ENCODE peak calls at places on chromosomes 7 and 10, in ten cellular contexts. B is A549; C is astrocyte of the cerebellum; S is left ventricle myocardium inferior; Q is fibroblast of lung; D is Peyer's patch; F is lung; G is ovary; N is IMR-90; M is CD8-positive, alpha-beta T cell. Y is an unnamed sample.
A peak's percentile ranks its signal among the peaks of the same experiment; 100 is the strongest.

GRCh38 chr7:38102486-38102885 is 75.6 kb upstream of the STARD3NL start:
- DNase-seq in N (peak; percentile 1), F (no peak), M (no peak), G (no peak), S (no peak), C (peak; percentile 94), Q (peak; percentile 83), B (no peak), D (no peak), Y (peak; percentile 6)

GRCh38 chr7:64872809-64873500 is 30.1 kb upstream of the ZNF273 start:
- DNase-seq in G (no peak), S (no peak), M (no peak), Q (no peak), N (no peak), D (no peak), F (peak; percentile 26), C (no peak), B (no peak), Y (no peak)

GRCh38 chr10:97204826-97205679 is 19.3 kb upstream of the SLIT1 start:
- DNase-seq in M (no peak), Q (no peak), D (no peak), C (no peak), F (no peak), N (no peak), S (no peak), G (no peak), B (no peak), Y (no peak)

GRCh38 chr10:124324856-124325657 is 93.7 kb downstream of the OAT start:
- DNase-seq in Q (peak; percentile 9), B (no peak), C (no peak), M (no peak), N (no peak), D (no peak), G (no peak), F (no peak), S (no peak), Y (no peak)

GRCh38 chr7:29194206-29194593 is 375 bp upstream of the CHN2 start:
- DNase-seq in S (peak; percentile 15), G (peak; percentile 27), F (no peak), B (no peak), M (no peak), D (no peak), N (no peak), Q (peak; percentile 5), C (no peak), Y (peak; percentile 7)

GRCh38 chr7:4138866-4139265 is 543.2 kb upstream of the FOXK1 start:
- DNase-seq in N (no peak), C (no peak), B (no peak), D (no peak), F (no peak), Q (no peak), S (no peak), M (no peak), G (no peak), Y (no peak)

GRCh38 chr10:29858352-29859267 is 200.8 kb downstream of the JCAD start:
- DNase-seq in M (no peak), F (peak; percentile 64), B (peak; percentile 70), D (no peak), N (peak; percentile 82), Q (peak; percentile 85), G (peak; percentile 69), S (peak; percentile 65), C (no peak), Y (peak; percentile 77)

GRCh38 chr7:112550468-112551060 is 69.8 kb downstream of the LSMEM1 start:
- DNase-seq in G (no peak), M (no peak), N (peak; percentile 71), D (no peak), F (no peak), Q (peak; percentile 52), C (peak; percentile 69), B (peak; percentile 34), S (no peak), Y (peak; percentile 82)

GRCh38 chr7:149125864-149126661 is at the start of gene ZNF425:
- DNase-seq in S (peak; percentile 91), N (peak; percentile 86), C (peak; percentile 78), G (peak; percentile 95), F (peak; percentile 92), M (peak; percentile 94), B (peak; percentile 89), Q (peak; percentile 87), D (peak; percentile 85), Y (peak; percentile 95)

GRCh38 chr7:7934127-7934526 is 34.5 kb upstream of the GLCCI1 start:
- DNase-seq in F (no peak), C (no peak), D (no peak), B (no peak), Q (no peak), N (no peak), S (no peak), G (no peak), M (no peak), Y (no peak)

GRCh38 chr10:87875929-87876571 is 12.6 kb downstream of the PTEN start:
- DNase-seq in Q (no peak), D (no peak), G (no peak), N (no peak), S (no peak), B (no peak), F (no peak), C (no peak), M (no peak), Y (no peak)
- H3K4me3 ChIP-seq in Q (no peak overlapping the region), D (no peak overlapping the region), G (no peak overlapping the region), N (no peak overlapping the region), S (peak overlapping the region; percentile 19), B (no peak overlapping the region), F (no peak overlapping the region), C (no peak overlapping the region), M (no peak overlapping the region), Y (no peak overlapping the region)

GRCh38 chr10:85611093-85611740 is 755.4 kb downstream of the GRID1 start:
- DNase-seq in C (no peak), M (no peak), S (no peak), Q (no peak), G (no peak), F (no peak), N (no peak), D (no peak), B (no peak), Y (no peak)

GRCh38 chr10:85612378-85612775 is 754.2 kb downstream of the GRID1 start:
- DNase-seq in S (no peak), G (no peak), F (no peak), C (no peak), N (no peak), M (no peak), B (no peak), D (peak; percentile 27), Q (no peak), Y (no peak)

GRCh38 chr10:85613391-85613790 is 753.2 kb downstream of the GRID1 start:
- DNase-seq in D (no peak), S (no peak), B (no peak), G (no peak), M (no peak), Q (no peak), N (no peak), F (no peak), C (no peak), Y (no peak)

GRCh38 chr10:85611746-85612377 is 754.7 kb downstream of the GRID1 start:
- DNase-seq in S (no peak), G (no peak), Q (no peak), N (no peak), D (no peak), B (no peak), C (no peak), M (no peak), F (no peak), Y (no peak)

DNA sequence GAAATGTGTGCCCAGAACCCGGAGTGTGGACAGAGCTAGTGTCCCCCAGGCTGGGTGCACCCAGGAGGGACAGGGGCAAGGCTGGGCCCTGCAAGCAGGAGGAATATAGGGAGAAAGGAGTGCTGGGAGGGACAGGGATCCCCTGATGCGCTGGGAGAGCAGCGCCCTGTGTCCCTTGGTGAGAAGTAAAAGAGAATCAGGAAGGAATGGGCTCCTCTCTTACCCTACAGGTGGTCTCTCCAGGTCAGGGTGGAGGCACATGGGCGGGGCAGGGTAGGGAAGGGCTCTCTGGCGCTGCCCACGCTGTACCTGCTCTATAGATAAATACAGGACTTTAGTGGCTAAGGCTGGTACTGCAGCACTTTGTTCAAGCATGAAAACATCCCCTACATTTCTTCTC is 753.8 kb downstream of the GRID1 start:
- DNase-seq in B (no peak), D (peak; percentile 31), G (no peak), N (no peak), C (no peak), S (no peak), M (no peak), Q (no peak), F (no peak), Y (no peak)
- TF ChIP-seq CTCF in B (no peak), D (no peak), G (no peak), N (no peak), C (peak; percentile 6), S (peak; percentile 21), M (peak; percentile 15), Q (no peak), F (no peak), Y (no peak)

DNA sequence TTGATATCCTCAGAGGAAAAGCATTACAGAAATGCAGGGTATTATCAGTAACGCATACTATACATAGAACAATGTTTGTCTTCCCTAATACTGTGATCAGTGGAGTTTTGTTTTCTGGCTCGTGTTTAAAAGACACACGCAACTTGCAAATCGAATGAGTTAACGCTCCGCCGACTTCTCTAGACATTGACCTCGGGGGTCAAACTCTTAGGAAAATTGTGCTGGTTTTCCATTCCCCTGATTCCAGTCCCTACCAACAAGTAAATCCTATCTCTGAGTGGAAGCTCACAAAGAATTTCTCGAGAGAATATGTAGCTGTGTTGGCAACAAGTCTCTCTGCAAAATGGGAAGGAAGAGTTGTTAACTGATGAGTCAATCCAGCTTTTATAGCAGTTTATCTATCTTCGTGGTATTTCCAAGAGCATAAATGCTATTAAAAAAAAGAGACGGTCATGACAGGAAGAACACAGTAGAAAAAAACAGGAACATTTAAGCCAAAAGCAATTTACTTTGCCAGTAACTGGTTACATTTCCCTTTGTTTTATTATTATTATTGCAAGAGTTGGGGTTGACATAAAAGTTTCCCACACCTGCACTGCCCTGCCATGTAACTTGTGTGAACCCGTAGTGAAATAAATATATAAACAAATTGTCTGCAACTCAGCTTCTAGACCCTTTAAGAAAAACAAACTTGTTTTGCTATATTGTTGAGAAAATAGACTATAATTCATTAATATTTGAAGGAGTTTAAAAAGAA is 144.4 kb downstream of the ARID5B start:
- DNase-seq in C (no peak), Q (peak; percentile 97), B (no peak), N (peak; percentile 95), D (no peak), G (no peak), M (no peak), F (no peak), S (no peak), Y (peak; percentile 95)
- H3K4me3 ChIP-seq in C (no peak overlapping the region), Q (peak overlapping the region; percentile 8), B (no peak overlapping the region), N (peak overlapping the region; percentile 31), D (peak overlapping the region; percentile 47), G (peak overlapping the region; percentile 9), M (no peak overlapping the region), F (no peak overlapping the region), S (peak overlapping the region; percentile 40), Y (no peak overlapping the region)

GRCh38 chr7:84981038-84981601 is 205.7 kb downstream of the SEMA3D start:
- DNase-seq in S (no peak), D (no peak), Q (no peak), N (no peak), F (no peak), M (no peak), G (no peak), C (no peak), B (no peak), Y (no peak)

GRCh38 chr7:84985073-84985784 is 201.6 kb downstream of the SEMA3D start:
- DNase-seq in Q (peak; percentile 24), G (no peak), F (no peak), N (peak; percentile 15), S (no peak), M (no peak), B (no peak), D (no peak), C (no peak), Y (peak; percentile 22)

GRCh38 chr7:84982199-84982598 is 204.7 kb downstream of the SEMA3D start:
- DNase-seq in F (no peak), C (no peak), N (no peak), B (no peak), D (no peak), Q (peak; percentile 20), G (no peak), M (no peak), S (no peak), Y (no peak)
- TF ChIP-seq CTCF in F (no peak), C (no peak), N (no peak), B (no peak), D (no peak), Q (no peak), G (no peak), M (no peak), S (no peak), Y (no peak)

Y was measured in cardiac fibroblast.